ENCODE peak calls at places on chromosomes 4 and X, in ten cellular contexts. One of them, this sample, is unnamed.

GRCh38 chr4:60805500-60806313 is 394.4 kb upstream of the ADGRL3 start:
- DNase-seq in tibial nerve: no peak
- DNase-seq in HuH-7.5: peak
- DNase-seq in fibroblast of lung: peak
- DNase-seq in HEK293T: peak
- DNase-seq in NCI-H2081: peak
- DNase-seq in mesothelial cell of epicardium: no peak
- DNase-seq in activated CD8-positive, alpha-beta memory T cell treated with anti-CD3 and anti-CD28 coated beads for 1 hour: no peak
- DNase-seq in M059J: no peak
- DNase-seq in dorsolateral prefrontal cortex: no peak
- DNase-seq in this sample: no peak

GRCh38 chr4:147590249-147590920 is 26.8 kb upstream of the TMEM184C start:
- DNase-seq in tibial nerve: peak
- DNase-seq in HuH-7.5: peak
- DNase-seq in fibroblast of lung: peak
- DNase-seq in HEK293T: peak
- DNase-seq in NCI-H2081: peak
- DNase-seq in mesothelial cell of epicardium: peak
- DNase-seq in activated CD8-positive, alpha-beta memory T cell treated with anti-CD3 and anti-CD28 coated beads for 1 hour: peak
- DNase-seq in M059J: peak
- DNase-seq in dorsolateral prefrontal cortex: peak
- DNase-seq in this sample: peak

GRCh38 chrX:148823986-148824385 is 323.6 kb downstream of the AFF2 start:
- DNase-seq in tibial nerve: no peak
- DNase-seq in HuH-7.5: no peak
- DNase-seq in fibroblast of lung: no peak
- DNase-seq in HEK293T: no peak
- DNase-seq in NCI-H2081: no peak
- DNase-seq in mesothelial cell of epicardium: no peak
- DNase-seq in activated CD8-positive, alpha-beta memory T cell treated with anti-CD3 and anti-CD28 coated beads for 1 hour: no peak
- DNase-seq in M059J: no peak
- DNase-seq in dorsolateral prefrontal cortex: no peak
- DNase-seq in this sample: no peak

GRCh38 chr4:10079951-10080873 is 36.4 kb downstream of the WDR1 start:
- DNase-seq in tibial nerve: no peak
- DNase-seq in HuH-7.5: peak
- DNase-seq in fibroblast of lung: no peak
- DNase-seq in HEK293T: no peak
- DNase-seq in NCI-H2081: no peak
- DNase-seq in mesothelial cell of epicardium: no peak
- DNase-seq in activated CD8-positive, alpha-beta memory T cell treated with anti-CD3 and anti-CD28 coated beads for 1 hour: no peak
- DNase-seq in M059J: no peak
- DNase-seq in dorsolateral prefrontal cortex: no peak
- DNase-seq in this sample: no peak

GRCh38 chr4:182555997-182556418 is 312.8 kb downstream of the TENM3 start:
- DNase-seq in tibial nerve: no peak
- DNase-seq in HuH-7.5: no peak
- DNase-seq in fibroblast of lung: peak
- DNase-seq in HEK293T: peak
- DNase-seq in NCI-H2081: no peak
- DNase-seq in mesothelial cell of epicardium: no peak
- DNase-seq in activated CD8-positive, alpha-beta memory T cell treated with anti-CD3 and anti-CD28 coated beads for 1 hour: no peak
- DNase-seq in M059J: peak
- DNase-seq in dorsolateral prefrontal cortex: no peak
- DNase-seq in this sample: no peak

GRCh38 chrX:34866636-34867035 is 76.0 kb upstream of the FAM47B start:
- DNase-seq in tibial nerve: no peak
- DNase-seq in HuH-7.5: no peak
- DNase-seq in fibroblast of lung: peak
- DNase-seq in HEK293T: no peak
- DNase-seq in NCI-H2081: no peak
- DNase-seq in mesothelial cell of epicardium: no peak
- DNase-seq in activated CD8-positive, alpha-beta memory T cell treated with anti-CD3 and anti-CD28 coated beads for 1 hour: no peak
- DNase-seq in M059J: no peak
- DNase-seq in dorsolateral prefrontal cortex: no peak
- DNase-seq in this sample: no peak

GRCh38 chr4:166324321-166324720 is 451.3 kb downstream of the TLL1 start:
- DNase-seq in tibial nerve: no peak
- DNase-seq in HuH-7.5: no peak
- DNase-seq in fibroblast of lung: peak
- DNase-seq in HEK293T: peak
- DNase-seq in NCI-H2081: peak
- DNase-seq in mesothelial cell of epicardium: no peak
- DNase-seq in activated CD8-positive, alpha-beta memory T cell treated with anti-CD3 and anti-CD28 coated beads for 1 hour: no peak
- DNase-seq in M059J: peak
- DNase-seq in dorsolateral prefrontal cortex: no peak
- DNase-seq in this sample: no peak

GRCh38 chrX:44927398-44927797 is 54.4 kb downstream of the KDM6A start:
- DNase-seq in tibial nerve: no peak
- DNase-seq in HuH-7.5: no peak
- DNase-seq in fibroblast of lung: no peak
- DNase-seq in HEK293T: no peak
- DNase-seq in NCI-H2081: no peak
- DNase-seq in mesothelial cell of epicardium: no peak
- DNase-seq in activated CD8-positive, alpha-beta memory T cell treated with anti-CD3 and anti-CD28 coated beads for 1 hour: no peak
- DNase-seq in M059J: no peak
- DNase-seq in dorsolateral prefrontal cortex: no peak
- DNase-seq in this sample: no peak

GRCh38 chrX:46649421-46650260 is 76.1 kb downstream of the CHST7 start:
- DNase-seq in tibial nerve: no peak
- DNase-seq in HuH-7.5: no peak
- DNase-seq in fibroblast of lung: no peak
- DNase-seq in HEK293T: no peak
- DNase-seq in NCI-H2081: peak
- DNase-seq in mesothelial cell of epicardium: no peak
- DNase-seq in activated CD8-positive, alpha-beta memory T cell treated with anti-CD3 and anti-CD28 coated beads for 1 hour: no peak
- DNase-seq in M059J: no peak
- DNase-seq in dorsolateral prefrontal cortex: no peak
- DNase-seq in this sample: peak

GRCh38 chr4:4217123-4217522 is 9.6 kb downstream of the OTOP1 start:
- DNase-seq in tibial nerve: no peak
- DNase-seq in HuH-7.5: no peak
- DNase-seq in fibroblast of lung: peak
- DNase-seq in HEK293T: no peak
- DNase-seq in NCI-H2081: no peak
- DNase-seq in mesothelial cell of epicardium: no peak
- DNase-seq in activated CD8-positive, alpha-beta memory T cell treated with anti-CD3 and anti-CD28 coated beads for 1 hour: no peak
- DNase-seq in M059J: peak
- DNase-seq in dorsolateral prefrontal cortex: no peak
- DNase-seq in this sample: no peak

GRCh38 chr4:3291969-3292570 is 751 bp upstream of the RGS12 start:
- DNase-seq in tibial nerve: no peak
- DNase-seq in HuH-7.5: peak
- DNase-seq in fibroblast of lung: no peak
- DNase-seq in HEK293T: peak
- DNase-seq in NCI-H2081: peak
- DNase-seq in mesothelial cell of epicardium: peak
- DNase-seq in activated CD8-positive, alpha-beta memory T cell treated with anti-CD3 and anti-CD28 coated beads for 1 hour: no peak
- DNase-seq in M059J: peak
- DNase-seq in dorsolateral prefrontal cortex: no peak
- DNase-seq in this sample: no peak

GRCh38 chr4:71609159-71609558 is 174.7 kb downstream of the GC start:
- DNase-seq in tibial nerve: no peak
- DNase-seq in HuH-7.5: no peak
- DNase-seq in fibroblast of lung: peak
- DNase-seq in HEK293T: no peak
- DNase-seq in NCI-H2081: no peak
- DNase-seq in mesothelial cell of epicardium: no peak
- DNase-seq in activated CD8-positive, alpha-beta memory T cell treated with anti-CD3 and anti-CD28 coated beads for 1 hour: no peak
- DNase-seq in M059J: no peak
- DNase-seq in dorsolateral prefrontal cortex: no peak
- DNase-seq in this sample: no peak

GRCh38 chrX:69179380-69179911 is 14.2 kb upstream of the PJA1 start:
- DNase-seq in tibial nerve: no peak
- DNase-seq in HuH-7.5: no peak
- DNase-seq in fibroblast of lung: peak
- DNase-seq in HEK293T: peak
- DNase-seq in NCI-H2081: peak
- DNase-seq in mesothelial cell of epicardium: no peak
- DNase-seq in activated CD8-positive, alpha-beta memory T cell treated with anti-CD3 and anti-CD28 coated beads for 1 hour: no peak
- DNase-seq in M059J: peak
- DNase-seq in dorsolateral prefrontal cortex: no peak
- DNase-seq in this sample: no peak

GRCh38 chrX:83419030-83419792 is 88.9 kb upstream of the POU3F4 start:
- DNase-seq in tibial nerve: no peak
- DNase-seq in HuH-7.5: no peak
- DNase-seq in fibroblast of lung: no peak
- DNase-seq in HEK293T: no peak
- DNase-seq in NCI-H2081: no peak
- DNase-seq in mesothelial cell of epicardium: no peak
- DNase-seq in activated CD8-positive, alpha-beta memory T cell treated with anti-CD3 and anti-CD28 coated beads for 1 hour: no peak
- DNase-seq in M059J: no peak
- DNase-seq in dorsolateral prefrontal cortex: no peak
- DNase-seq in this sample: no peak

GRCh38 chr4:132557660-132558059 is 591.4 kb upstream of the PCDH10 start:
- DNase-seq in tibial nerve: no peak
- DNase-seq in HuH-7.5: no peak
- DNase-seq in fibroblast of lung: no peak
- DNase-seq in HEK293T: no peak
- DNase-seq in NCI-H2081: peak
- DNase-seq in mesothelial cell of epicardium: no peak
- DNase-seq in activated CD8-positive, alpha-beta memory T cell treated with anti-CD3 and anti-CD28 coated beads for 1 hour: no peak
- DNase-seq in M059J: no peak
- DNase-seq in dorsolateral prefrontal cortex: no peak
- DNase-seq in this sample: no peak

GRCh38 chr4:101977096-101977495 is 186.6 kb downstream of the BANK1 start:
- DNase-seq in tibial nerve: no peak
- DNase-seq in HuH-7.5: no peak
- DNase-seq in fibroblast of lung: peak
- DNase-seq in HEK293T: no peak
- DNase-seq in NCI-H2081: no peak
- DNase-seq in mesothelial cell of epicardium: no peak
- DNase-seq in activated CD8-positive, alpha-beta memory T cell treated with anti-CD3 and anti-CD28 coated beads for 1 hour: no peak
- DNase-seq in M059J: peak
- DNase-seq in dorsolateral prefrontal cortex: no peak
- DNase-seq in this sample: no peak

GRCh38 chr4:169975837-169976796 is 50.1 kb downstream of the MFAP3L start:
- DNase-seq in tibial nerve: no peak
- DNase-seq in HuH-7.5: no peak
- DNase-seq in fibroblast of lung: no peak
- DNase-seq in HEK293T: no peak
- DNase-seq in NCI-H2081: no peak
- DNase-seq in mesothelial cell of epicardium: no peak
- DNase-seq in activated CD8-positive, alpha-beta memory T cell treated with anti-CD3 and anti-CD28 coated beads for 1 hour: no peak
- DNase-seq in M059J: no peak
- DNase-seq in dorsolateral prefrontal cortex: no peak
- DNase-seq in this sample: no peak